ENCODE peak calls at places on chromosomes 13 and 19, in seven cellular contexts. W, H, B, T, I, R and J are unnamed samples.

GRCh38 chr19:13172335-13173128 is 22.3 kb downstream of the IER2 start:
- DNase-seq in R (peak; percentile 84), B (peak; percentile 95), T (peak; percentile 61), W (peak; percentile 29), H (peak; percentile 69), I (peak; percentile 88), J (no peak)

GRCh38 chr13:110445183-110445582 is 116.3 kb downstream of the RAB20 start:
- DNase-seq in H (no peak), W (no peak), R (peak; percentile 41), T (no peak), I (no peak), B (no peak), J (no peak)

GRCh38 chr19:532578-533484 is 1.3 kb downstream of the CDC34 start:
- DNase-seq in H (peak; percentile 24), T (peak; percentile 85), W (peak; percentile 82), I (peak; percentile 86), B (peak; percentile 47), R (peak; percentile 55), J (peak; percentile 35)

GRCh38 chr19:991174-991931 is 7.2 kb downstream of the WDR18 start:
- DNase-seq in I (no peak), R (peak; percentile 74), T (no peak), B (peak; percentile 24), H (peak; percentile 48), W (no peak), J (peak; percentile 40)

GRCh38 chr13:76934671-76935070 is 13.6 kb upstream of the ACOD1 start:
- DNase-seq in I (no peak), H (no peak), B (no peak), T (peak; percentile 51), W (no peak), R (no peak), J (no peak)

GRCh38 chr19:38665950-38666661 is 18.7 kb downstream of the ACTN4 start:
- DNase-seq in I (peak; percentile 77), T (peak; percentile 62), B (peak; percentile 81), R (no peak), W (no peak), H (no peak), J (no peak)

GRCh38 chr13:99974939-99975561 is 3.5 kb upstream of the ZIC5 start:
- DNase-seq in I (no peak), H (no peak), W (no peak), R (no peak), T (no peak), B (no peak), J (no peak)

GRCh38 chr19:1156305-1156801 is 17.7 kb downstream of the SBNO2 start:
- DNase-seq in T (no peak), H (no peak), R (no peak), W (no peak), B (no peak), I (peak; percentile 78), J (no peak)

GRCh38 chr13:21218351-21219043 is 42.0 kb downstream of the MRPL57 start:
- DNase-seq in H (no peak), T (no peak), W (no peak), R (no peak), B (no peak), I (no peak), J (no peak)

GRCh38 chr13:97133955-97134354 is 88.2 kb upstream of the MBNL2 start:
- DNase-seq in B (peak; percentile 33), I (no peak), R (no peak), H (no peak), T (no peak), W (no peak), J (no peak)

GRCh38 chr13:28340272-28340793 is 154.6 kb downstream of the FLT1 start:
- DNase-seq in B (no peak), I (no peak), R (peak; percentile 4), H (no peak), T (no peak), W (peak; percentile 27), J (no peak)

GRCh38 chr13:46022476-46022875 is 30.1 kb downstream of the ZC3H13 start:
- DNase-seq in T (no peak), H (no peak), B (no peak), I (no peak), R (no peak), W (no peak), J (no peak)

GRCh38 chr19:900302-901111 is 7.2 kb downstream of the RNU6-9 start:
- DNase-seq in W (peak; percentile 48), H (no peak), I (no peak), B (no peak), R (peak; percentile 53), T (no peak), J (peak; percentile 47)

GRCh38 chr19:53424968-53425597 is 6.7 kb upstream of the ZNF761 start:
- DNase-seq in W (peak; percentile 88), H (peak; percentile 68), R (peak; percentile 69), T (peak; percentile 75), I (peak; percentile 76), B (peak; percentile 37), J (peak; percentile 57)

GRCh38 chr19:1016647-1017114 is 4.2 kb downstream of the TMEM259 start:
- DNase-seq in W (no peak), I (no peak), T (peak; percentile 25), H (no peak), B (no peak), R (peak; percentile 75), J (no peak)